ENCODE peak calls at places on chromosome 19, in six cellular contexts. E is endothelial cell of umbilical vein, T is tibial artery, O is Peyer's patch, P is heart right ventricle, U is uterus. C is an unnamed sample.

GRCh38 chr19:17749912-17750317 is 1.4 kb upstream of the FCHO1 start:
- DNase-seq in E (no peak), T (no peak), O (no peak), P (no peak), U (no peak), C (no peak)

GRCh38 chr19:16942583-16942982 is 53.8 kb downstream of the F2RL3 start:
- DNase-seq in E (no peak), T (no peak), O (no peak), P (no peak), U (no peak), C (no peak)

GRCh38 chr19:42074513-42075363 is 1.2 kb upstream of the ZNF574 start:
- DNase-seq in E (no peak), T (no peak), O (peak; percentile 58), P (no peak), U (peak; percentile 30), C (peak; percentile 16)

GRCh38 chr19:3375221-3376088 is 9.1 kb downstream of the NFIC start:
- DNase-seq in E (peak; percentile 83), T (peak; percentile 95), O (peak; percentile 75), P (peak; percentile 84), U (peak; percentile 94), C (no peak)

GRCh38 chr19:43469160-43469480 is 3.7 kb upstream of the LYPD3 start:
- DNase-seq in E (no peak), T (no peak), O (no peak), P (no peak), U (no peak), C (peak; percentile 56)

GRCh38 chr19:45676851-45677263 is 8.8 kb downstream of the GIPR start:
- DNase-seq in E (no peak), T (no peak), O (peak; percentile 71), P (no peak), U (no peak), C (peak; percentile 57)

GRCh38 chr19:30085394-30085793 is 143.4 kb downstream of the URI1 start:
- DNase-seq in E (no peak), T (no peak), O (no peak), P (no peak), U (no peak), C (no peak)

GRCh38 chr19:43476606-43477005 is 11.2 kb upstream of the LYPD3 start:
- DNase-seq in E (peak; percentile 47), T (no peak), O (no peak), P (no peak), U (no peak), C (no peak)

GRCh38 chr19:33778089-33778791 is 18.4 kb upstream of the KCTD15 start:
- DNase-seq in E (peak; percentile 69), T (peak; percentile 56), O (peak; percentile 84), P (peak; percentile 90), U (peak; percentile 67), C (peak; percentile 89)

GRCh38 chr19:56765107-56765506 is 75.4 kb downstream of the PEG3 start:
- DNase-seq in E (no peak), T (no peak), O (peak; percentile 54), P (peak; percentile 76), U (peak; percentile 65), C (no peak)

GRCh38 chr19:29290853-29291252 is 77.9 kb upstream of the UQCRFS1 start:
- DNase-seq in E (no peak), T (no peak), O (no peak), P (no peak), U (no peak), C (no peak)

GRCh38 chr19:37928527-37929286 is 21.7 kb downstream of the SIPA1L3 start:
- DNase-seq in E (no peak), T (no peak), O (peak; percentile 77), P (no peak), U (no peak), C (no peak)

GRCh38 chr19:5112681-5113080 is 143.8 kb downstream of the KDM4B start:
- DNase-seq in E (no peak), T (no peak), O (no peak), P (no peak), U (no peak), C (no peak)

GRCh38 chr19:37931941-37932655 is 25.1 kb downstream of the SIPA1L3 start:
- DNase-seq in E (peak; percentile 52), T (peak; percentile 55), O (peak; percentile 89), P (peak; percentile 26), U (no peak), C (no peak)

GRCh38 chr19:45340232-45340898 is at the start of gene KLC3:
- DNase-seq in E (no peak), T (no peak), O (peak; percentile 54), P (no peak), U (no peak), C (no peak)

GRCh38 chr19:13277104-13277809 is 127.0 kb downstream of the IER2 start:
- DNase-seq in E (peak; percentile 78), T (peak; percentile 34), O (peak; percentile 77), P (peak; percentile 29), U (peak; percentile 38), C (peak; percentile 66)

GRCh38 chr19:33828266-33829075 is 31.8 kb downstream of the KCTD15 start:
- DNase-seq in E (no peak), T (no peak), O (no peak), P (no peak), U (no peak), C (no peak)

GRCh38 chr19:802497-802887 is 5.2 kb downstream of the PTBP1 start:
- DNase-seq in E (peak; percentile 16), T (no peak), O (no peak), P (no peak), U (no peak), C (no peak)

GRCh38 chr19:42497492-42498226 is 30.6 kb downstream of the CEACAM1 start:
- DNase-seq in E (no peak), T (no peak), O (peak; percentile 74), P (no peak), U (no peak), C (no peak)

GRCh38 chr19:50465986-50466771 is 10.1 kb upstream of the EMC10 start:
- DNase-seq in E (no peak), T (no peak), O (peak; percentile 57), P (no peak), U (no peak), C (no peak)

GRCh38 chr19:4172861-4173473 is 9.4 kb downstream of the SIRT6 start:
- DNase-seq in E (no peak), T (peak; percentile 24), O (peak; percentile 72), P (peak; percentile 71), U (no peak), C (peak; percentile 79)

GRCh38 chr19:6970021-6970420 is 51.2 kb downstream of the MBD3L2B start:
- DNase-seq in E (no peak), T (no peak), O (no peak), P (no peak), U (no peak), C (no peak)

GRCh38 chr19:6971366-6971765 is 49.9 kb downstream of the MBD3L2B start:
- DNase-seq in E (no peak), T (no peak), O (no peak), P (no peak), U (no peak), C (no peak)

GRCh38 chr19:6967962-6968361 is 53.3 kb downstream of the MBD3L2B start:
- DNase-seq in E (no peak), T (no peak), O (no peak), P (no peak), U (no peak), C (no peak)

GRCh38 chr19:6969490-6969889 is 51.7 kb downstream of the MBD3L2B start:
- DNase-seq in E (no peak), T (no peak), O (no peak), P (no peak), U (no peak), C (no peak)

GRCh38 chr19:6970478-6970877 is 50.8 kb downstream of the MBD3L2B start:
- DNase-seq in E (no peak), T (no peak), O (no peak), P (no peak), U (no peak), C (no peak)
- H3K4me3 ChIP-seq in E (no peak overlapping the region), T (no peak overlapping the region), O (no peak overlapping the region), P (no peak overlapping the region), U (no peak overlapping the region), C (no peak overlapping the region)

DNA sequence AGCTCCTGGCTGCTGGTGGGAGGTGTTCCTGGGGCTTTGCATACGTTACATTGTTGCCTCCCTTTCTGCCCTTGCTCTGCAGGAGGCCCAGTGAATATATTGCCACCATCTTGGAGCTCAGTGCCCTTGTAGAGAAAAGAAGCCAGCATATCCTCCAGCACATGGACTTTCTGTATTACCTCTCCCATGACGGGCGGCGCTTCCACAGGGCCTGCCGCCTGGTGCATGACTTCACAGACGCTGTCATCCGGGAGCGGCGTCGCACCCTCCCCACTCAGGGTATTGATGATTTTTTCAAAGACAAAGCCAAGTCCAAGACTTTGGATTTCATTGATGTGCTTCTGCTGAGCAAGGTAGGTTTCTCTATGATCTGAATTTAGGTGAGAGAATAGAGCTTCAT is 10.5 kb downstream of the CYP4F12 start:
- DNase-seq in E (no peak), T (no peak), O (no peak), P (no peak), U (no peak), C (no peak)
- H3K9me3 ChIP-seq in E (no peaks in the 10 kb centered on the region), T (peaks cover 11% of the 10 kb centered on the region), O (no peaks in the 10 kb centered on the region), P (peaks cover under 1% of the 10 kb centered on the region), U (no peaks in the 10 kb centered on the region), C (no peaks in the 10 kb centered on the region)

GRCh38 chr19:9857920-9858746 is 23.0 kb downstream of the PIN1 start:
- DNase-seq in E (no peak), T (no peak), O (no peak), P (no peak), U (no peak), C (peak; percentile 17)

GRCh38 chr19:9857076-9857721 is 22.1 kb downstream of the PIN1 start:
- DNase-seq in E (no peak), T (no peak), O (no peak), P (no peak), U (no peak), C (no peak)

GRCh38 chr19:9856609-9857008 is 21.5 kb downstream of the PIN1 start:
- DNase-seq in E (no peak), T (no peak), O (no peak), P (no peak), U (no peak), C (no peak)

GRCh38 chr19:9860407-9860806 is 25.3 kb downstream of the PIN1 start:
- DNase-seq in E (no peak), T (no peak), O (no peak), P (no peak), U (no peak), C (no peak)

GRCh38 chr19:9858766-9859165 is 23.6 kb downstream of the PIN1 start:
- DNase-seq in E (no peak), T (no peak), O (no peak), P (no peak), U (no peak), C (no peak)
- H3K4me1 ChIP-seq in E (peaks cover 5% of the 10 kb centered on the region), T (no peaks in the 10 kb centered on the region), O (no peaks in the 10 kb centered on the region), P (no peaks in the 10 kb centered on the region), U (no peaks in the 10 kb centered on the region), C (peaks cover 79% of the 10 kb centered on the region)

GRCh38 chr19:47039239-47039874 is 9.1 kb downstream of the TMEM160 start:
- DNase-seq in E (no peak), T (no peak), O (no peak), P (no peak), U (no peak), C (no peak)

GRCh38 chr19:47037766-47038165 is 10.7 kb downstream of the TMEM160 start:
- DNase-seq in E (no peak), T (no peak), O (no peak), P (no peak), U (no peak), C (no peak)

GRCh38 chr19:47035127-47035494 is 13.3 kb downstream of the TMEM160 start:
- DNase-seq in E (no peak), T (no peak), O (peak; percentile 57), P (no peak), U (no peak), C (no peak)

GRCh38 chr19:47035495-47036232 is 12.8 kb downstream of the TMEM160 start:
- DNase-seq in E (peak; percentile 92), T (peak; percentile 79), O (peak; percentile 96), P (peak; percentile 90), U (peak; percentile 83), C (peak; percentile 97)

GRCh38 chr19:47036233-47036651 is 12.2 kb downstream of the TMEM160 start:
- DNase-seq in E (no peak), T (no peak), O (peak; percentile 58), P (no peak), U (no peak), C (no peak)
- H3K4me3 ChIP-seq in E (peak overlapping the region; percentile 75), T (peak overlapping the region; percentile 52), O (peak overlapping the region; percentile 59), P (peak overlapping the region; percentile 53), U (peak overlapping the region; percentile 37), C (peak overlapping the region; percentile 58)